ENCODE peak calls at places on chromosomes 12 and 14, in ten cellular contexts. U is HFF-Myc, R is endothelial cell, V is stomach, N is body of pancreas, I is thoracic aorta, J is foreskin keratinocyte, M is T-cell, D is H9, A is amygdala. B is an unnamed sample.
A peak's percentile ranks its signal among the peaks of the same experiment; 100 is the strongest.

GRCh38 chr14:106318700-106319099 is 792.3 kb downstream of the TMEM121 start:
- DNase-seq in U (no peak), R (no peak), V (no peak), N (no peak), I (no peak), J (no peak), M (peak; percentile 53), D (no peak), A (no peak), B (no peak)

GRCh38 chr12:95244350-95244749 is 26.7 kb downstream of the VEZT start:
- DNase-seq in U (no peak), R (no peak), V (no peak), N (no peak), I (no peak), J (no peak), M (no peak), D (no peak), A (no peak), B (no peak)

GRCh38 chr12:114691196-114691595 is 7.2 kb upstream of the TBX3 start:
- DNase-seq in U (no peak), R (no peak), V (no peak), N (no peak), I (no peak), J (peak; percentile 39), M (no peak), D (no peak), A (no peak), B (no peak)

GRCh38 chr14:74535756-74536325 is 42.3 kb downstream of the ISCA2 start:
- DNase-seq in U (no peak), R (no peak), V (no peak), N (no peak), I (no peak), J (no peak), M (no peak), D (no peak), A (no peak), B (no peak)

GRCh38 chr12:49098035-49098451 is 3.4 kb upstream of the DHH start:
- DNase-seq in U (no peak), R (peak; percentile 76), V (peak; percentile 61), N (peak; percentile 62), I (no peak), J (peak; percentile 15), M (peak; percentile 56), D (peak; percentile 87), A (no peak), B (peak; percentile 54)

GRCh38 chr12:123293178-123293760 is 21.6 kb upstream of the CDK2AP1 start:
- DNase-seq in U (no peak), R (no peak), V (no peak), N (no peak), I (no peak), J (no peak), M (no peak), D (no peak), A (no peak), B (no peak)

GRCh38 chr14:29637406-29637805 is 290.2 kb downstream of the PRKD1 start:
- DNase-seq in U (no peak), R (no peak), V (peak; percentile 83), N (peak; percentile 90), I (no peak), J (no peak), M (no peak), D (no peak), A (peak; percentile 7), B (peak; percentile 74)

GRCh38 chr12:46209165-46209564 is 59.7 kb downstream of the SLC38A1 start:
- DNase-seq in U (no peak), R (no peak), V (no peak), N (no peak), I (no peak), J (no peak), M (no peak), D (no peak), A (no peak), B (peak; percentile 12)

GRCh38 chr12:3453947-3454675 is 36.9 kb upstream of the PRMT8 start:
- DNase-seq in U (peak; percentile 27), R (no peak), V (no peak), N (no peak), I (no peak), J (peak; percentile 100), M (no peak), D (peak; percentile 60), A (no peak), B (peak; percentile 89)

GRCh38 chr14:102591372-102591943 is 991 bp upstream of the RCOR1 start:
- DNase-seq in U (no peak), R (peak; percentile 43), V (peak; percentile 28), N (peak; percentile 43), I (no peak), J (no peak), M (no peak), D (no peak), A (no peak), B (peak; percentile 54)

GRCh38 chr12:65372574-65372973 is 94.1 kb downstream of the MSRB3 start:
- DNase-seq in U (no peak), R (no peak), V (no peak), N (no peak), I (no peak), J (no peak), M (no peak), D (no peak), A (no peak), B (no peak)

GRCh38 chr12:117204146-117204545 is 13.9 kb upstream of the FBXO21 start:
- DNase-seq in U (no peak), R (no peak), V (no peak), N (no peak), I (no peak), J (no peak), M (no peak), D (no peak), A (no peak), B (no peak)

GRCh38 chr14:91185721-91186120 is 58.8 kb downstream of the GPR68 start:
- DNase-seq in U (peak; percentile 44), R (no peak), V (no peak), N (no peak), I (no peak), J (no peak), M (no peak), D (no peak), A (no peak), B (no peak)

GRCh38 chr12:951166-951565 is 1.7 kb upstream of the RAD52 start:
- DNase-seq in U (no peak), R (no peak), V (no peak), N (no peak), I (no peak), J (no peak), M (no peak), D (no peak), A (no peak), B (no peak)

GRCh38 chr12:127620956-127621355 is 646.0 kb upstream of the TMEM132C start:
- DNase-seq in U (no peak), R (no peak), V (no peak), N (no peak), I (no peak), J (no peak), M (no peak), D (no peak), A (no peak), B (no peak)

GRCh38 chr14:95291859-95292542 is 27.7 kb downstream of the CLMN start:
- DNase-seq in U (peak; percentile 3), R (no peak), V (peak; percentile 63), N (peak; percentile 88), I (peak; percentile 17), J (peak; percentile 60), M (no peak), D (peak; percentile 18), A (peak; percentile 34), B (peak; percentile 90)

GRCh38 chr14:33163109-33163508 is 224.4 kb downstream of the NPAS3 start:
- DNase-seq in U (no peak), R (no peak), V (no peak), N (no peak), I (no peak), J (no peak), M (no peak), D (no peak), A (no peak), B (peak; percentile 13)

GRCh38 chr12:129903956-129904769 is at the start of gene TMEM132D:
- DNase-seq in U (no peak), R (no peak), V (no peak), N (no peak), I (no peak), J (no peak), M (no peak), D (peak; percentile 86), A (no peak), B (peak; percentile 68)

GRCh38 chr14:99619873-99620834 is 16.1 kb upstream of the CCDC85C start:
- DNase-seq in U (no peak), R (peak; percentile 70), V (no peak), N (no peak), I (no peak), J (peak; percentile 55), M (no peak), D (peak; percentile 26), A (no peak), B (peak; percentile 87)

GRCh38 chr12:101925352-101925751 is 48.0 kb downstream of the DRAM1 start:
- DNase-seq in U (peak; percentile 66), R (no peak), V (peak; percentile 39), N (peak; percentile 33), I (peak; percentile 8), J (peak; percentile 87), M (no peak), D (no peak), A (peak; percentile 32), B (peak; percentile 69)

GRCh38 chr12:52419656-52420055 is 13.5 kb upstream of the KRT82 start:
- DNase-seq in U (no peak), R (no peak), V (no peak), N (no peak), I (no peak), J (peak; percentile 73), M (no peak), D (no peak), A (no peak), B (no peak)

GRCh38 chr12:71045781-71046180 is 112.0 kb downstream of the TSPAN8 start:
- DNase-seq in U (no peak), R (no peak), V (no peak), N (no peak), I (no peak), J (no peak), M (no peak), D (no peak), A (no peak), B (peak; percentile 7)

GRCh38 chr12:89245090-89245489 is 107.2 kb downstream of the DUSP6 start:
- DNase-seq in U (no peak), R (no peak), V (no peak), N (no peak), I (no peak), J (peak; percentile 75), M (peak; percentile 26), D (no peak), A (no peak), B (no peak)

GRCh38 chr12:78179346-78179745 is 348.7 kb downstream of the NAV3 start:
- DNase-seq in U (no peak), R (no peak), V (no peak), N (no peak), I (no peak), J (no peak), M (no peak), D (no peak), A (no peak), B (no peak)

B was measured in Daoy.